ENCODE peak calls at places on chromosome 14, in six cellular contexts. One of them, this sample, is unnamed.

GRCh38 chr14:105818712-105819005 is 292.3 kb downstream of the TMEM121 start:
- DNase-seq in HTR-8/SVneo: no peak
- DNase-seq in nephron progenitor cell: no peak
- DNase-seq in RCC 7860: no peak
- DNase-seq in stomach: no peak
- DNase-seq in EH: no peak
- DNase-seq in this sample: no peak

GRCh38 chr14:23140389-23140788 is 21.3 kb upstream of the CEBPE start:
- DNase-seq in HTR-8/SVneo: no peak
- DNase-seq in nephron progenitor cell: no peak
- DNase-seq in RCC 7860: no peak
- DNase-seq in stomach: no peak
- DNase-seq in EH: no peak
- DNase-seq in this sample: no peak

GRCh38 chr14:22070119-22070982 is 396.7 kb upstream of the OR4E1 start:
- DNase-seq in HTR-8/SVneo: no peak
- DNase-seq in nephron progenitor cell: peak
- DNase-seq in RCC 7860: no peak
- DNase-seq in stomach: no peak
- DNase-seq in EH: peak
- DNase-seq in this sample: no peak

GRCh38 chr14:96852823-96853422 is 55.7 kb downstream of the VRK1 start:
- DNase-seq in HTR-8/SVneo: peak
- DNase-seq in nephron progenitor cell: peak
- DNase-seq in RCC 7860: no peak
- DNase-seq in stomach: no peak
- DNase-seq in EH: peak
- DNase-seq in this sample: no peak

GRCh38 chr14:101068293-101068957 is 164.9 kb upstream of the RTL1 start:
- DNase-seq in HTR-8/SVneo: no peak
- DNase-seq in nephron progenitor cell: no peak
- DNase-seq in RCC 7860: no peak
- DNase-seq in stomach: no peak
- DNase-seq in EH: no peak
- DNase-seq in this sample: no peak

GRCh38 chr14:60760648-60761364 is 26.2 kb downstream of the MNAT1 start:
- DNase-seq in HTR-8/SVneo: no peak
- DNase-seq in nephron progenitor cell: no peak
- DNase-seq in RCC 7860: no peak
- DNase-seq in stomach: no peak
- DNase-seq in EH: no peak
- DNase-seq in this sample: no peak

GRCh38 chr14:29738950-29739349 is 188.7 kb downstream of the PRKD1 start:
- DNase-seq in HTR-8/SVneo: no peak
- DNase-seq in nephron progenitor cell: no peak
- DNase-seq in RCC 7860: no peak
- DNase-seq in stomach: no peak
- DNase-seq in EH: no peak
- DNase-seq in this sample: no peak

GRCh38 chr14:75559451-75560187 is 18.8 kb upstream of the FLVCR2 start:
- DNase-seq in HTR-8/SVneo: no peak
- DNase-seq in nephron progenitor cell: no peak
- DNase-seq in RCC 7860: no peak
- DNase-seq in stomach: peak
- DNase-seq in EH: peak
- DNase-seq in this sample: no peak

This sample was measured in pancreas.